ENCODE peak calls at places on chromosome 10, in nine cellular contexts. M, W, G, F, A, Q, P, S and X are unnamed samples.

GRCh38 chr10:131002031-131002861 is 309.3 kb downstream of the TCERG1L start:
- DNase-seq in M (peak; percentile 54), W (no peak), G (no peak), F (no peak), A (no peak), Q (no peak), P (no peak), S (peak; percentile 27), X (no peak)

GRCh38 chr10:98242823-98243222 is 25.2 kb downstream of the LOXL4 start:
- DNase-seq in M (no peak), W (no peak), G (no peak), F (no peak), A (no peak), Q (no peak), P (no peak), S (no peak), X (no peak)

GRCh38 chr10:117652228-117653169 is 110.0 kb downstream of the EMX2 start:
- DNase-seq in M (peak; percentile 44), W (peak; percentile 2), G (no peak), F (no peak), A (no peak), Q (no peak), P (no peak), S (no peak), X (no peak)

GRCh38 chr10:11691319-11691755 is 50.8 kb upstream of the ECHDC3 start:
- DNase-seq in M (no peak), W (no peak), G (no peak), F (no peak), A (no peak), Q (no peak), P (no peak), S (no peak), X (no peak)

GRCh38 chr10:3763035-3763456 is 22.0 kb downstream of the KLF6 start:
- DNase-seq in M (peak; percentile 80), W (peak; percentile 78), G (no peak), F (peak; percentile 45), A (no peak), Q (no peak), P (no peak), S (no peak), X (peak; percentile 15)

GRCh38 chr10:323651-324293 is 188.5 kb downstream of the ZMYND11 start:
- DNase-seq in M (peak; percentile 88), W (peak; percentile 85), G (peak; percentile 88), F (peak; percentile 52), A (peak; percentile 53), Q (peak; percentile 49), P (no peak), S (peak; percentile 90), X (no peak)

GRCh38 chr10:103896225-103896624 is 21.8 kb downstream of the STN1 start:
- DNase-seq in M (peak; percentile 44), W (peak; percentile 53), G (no peak), F (no peak), A (no peak), Q (no peak), P (no peak), S (no peak), X (no peak)

GRCh38 chr10:98449287-98449686 is 2.6 kb upstream of the HPS1 start:
- DNase-seq in M (no peak), W (no peak), G (no peak), F (no peak), A (no peak), Q (no peak), P (no peak), S (no peak), X (no peak)

GRCh38 chr10:49177391-49178355 is 10.5 kb downstream of the TMEM273 start:
- DNase-seq in M (peak; percentile 82), W (peak; percentile 2), G (no peak), F (peak; percentile 24), A (no peak), Q (peak; percentile 76), P (no peak), S (no peak), X (peak; percentile 11)

GRCh38 chr10:13956826-13957225 is 370.1 kb downstream of the PRPF18 start:
- DNase-seq in M (peak; percentile 98), W (no peak), G (peak; percentile 92), F (peak; percentile 29), A (peak; percentile 31), Q (peak; percentile 31), P (peak; percentile 8), S (no peak), X (no peak)

GRCh38 chr10:14583252-14583651 is 191.4 kb downstream of the FAM107B start:
- DNase-seq in M (no peak), W (no peak), G (no peak), F (peak; percentile 72), A (peak; percentile 52), Q (no peak), P (no peak), S (peak; percentile 88), X (no peak)

GRCh38 chr10:4384254-4384653 is 441.8 kb upstream of the AKR1E2 start:
- DNase-seq in M (no peak), W (no peak), G (no peak), F (no peak), A (no peak), Q (no peak), P (no peak), S (no peak), X (no peak)

GRCh38 chr10:75254739-75255138 is 19.0 kb upstream of the COMTD1 start:
- DNase-seq in M (no peak), W (no peak), G (no peak), F (no peak), A (no peak), Q (no peak), P (no peak), S (no peak), X (no peak)

GRCh38 chr10:75250934-75251333 is 15.2 kb upstream of the COMTD1 start:
- DNase-seq in M (no peak), W (no peak), G (no peak), F (peak; percentile 29), A (no peak), Q (no peak), P (no peak), S (no peak), X (no peak)

GRCh38 chr10:75247797-75248196 is 12.0 kb upstream of the COMTD1 start:
- DNase-seq in M (no peak), W (no peak), G (no peak), F (no peak), A (peak; percentile 64), Q (no peak), P (no peak), S (no peak), X (no peak)

DNA sequence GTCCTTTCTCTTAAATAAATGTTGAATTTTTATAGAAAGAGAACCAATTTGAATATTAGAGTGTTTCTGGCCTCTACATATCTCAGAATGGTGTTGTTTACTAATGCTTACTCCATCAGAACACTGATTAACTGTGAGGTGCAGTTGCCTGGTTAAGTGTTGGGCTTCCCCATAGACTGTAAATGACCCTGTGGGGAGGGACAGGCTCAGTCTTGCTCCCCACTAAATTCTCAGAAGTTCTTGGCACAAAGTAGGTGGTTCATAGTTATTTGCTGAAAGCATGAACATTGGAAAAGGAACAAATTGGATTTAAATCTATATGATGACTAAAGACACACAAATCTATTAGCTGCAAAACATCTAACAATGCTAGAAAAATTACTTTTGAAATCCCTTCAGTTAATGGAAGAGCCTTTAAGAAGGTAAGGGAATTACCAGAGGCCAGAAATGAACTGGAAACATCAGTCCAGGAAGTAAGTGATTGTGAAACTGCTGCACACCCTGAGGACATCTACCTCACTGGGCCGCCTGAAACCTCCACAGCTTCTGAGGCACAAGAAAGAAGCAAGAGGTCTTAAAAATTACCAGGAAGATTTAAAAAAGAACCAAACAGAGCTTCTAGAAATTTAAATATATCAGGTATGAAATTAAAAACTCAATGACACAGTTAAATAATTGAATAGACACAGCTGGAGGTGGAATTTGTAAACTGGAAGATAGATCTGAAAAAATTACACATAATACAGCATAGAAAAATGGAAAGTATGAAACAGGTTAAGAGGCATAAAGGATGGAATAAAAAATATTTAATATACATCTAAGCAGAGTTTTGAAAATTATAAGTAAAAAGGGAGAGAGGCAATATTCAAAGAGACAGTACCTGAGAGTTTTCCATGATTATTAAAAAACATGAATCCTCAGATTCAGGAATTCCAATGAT is 17.8 kb upstream of the COMTD1 start:
- DNase-seq in M (no peak), W (no peak), G (no peak), F (no peak), A (no peak), Q (no peak), P (no peak), S (no peak), X (no peak)
- H3K4me3 ChIP-seq in M (no peak overlapping the region), W (no peak overlapping the region), G (no peak overlapping the region), F (no peak overlapping the region), A (no peak overlapping the region), Q (no peak overlapping the region), P (no peak overlapping the region), S (no peak overlapping the region), X (no peak overlapping the region)

GRCh38 chr10:123995461-123996131 is 97.8 kb downstream of the CHST15 start:
- DNase-seq in M (peak; percentile 88), W (peak; percentile 56), G (peak; percentile 88), F (peak; percentile 58), A (peak; percentile 46), Q (peak; percentile 83), P (no peak), S (peak; percentile 91), X (no peak)
- TF ChIP-seq POLR2AphosphoS5 in M (peak; percentile 34), W (no peak), G (no peak), F (no peak), A (no peak), Q (no peak), P (no peak), S (peak; percentile 85), X (no peak)

DNA sequence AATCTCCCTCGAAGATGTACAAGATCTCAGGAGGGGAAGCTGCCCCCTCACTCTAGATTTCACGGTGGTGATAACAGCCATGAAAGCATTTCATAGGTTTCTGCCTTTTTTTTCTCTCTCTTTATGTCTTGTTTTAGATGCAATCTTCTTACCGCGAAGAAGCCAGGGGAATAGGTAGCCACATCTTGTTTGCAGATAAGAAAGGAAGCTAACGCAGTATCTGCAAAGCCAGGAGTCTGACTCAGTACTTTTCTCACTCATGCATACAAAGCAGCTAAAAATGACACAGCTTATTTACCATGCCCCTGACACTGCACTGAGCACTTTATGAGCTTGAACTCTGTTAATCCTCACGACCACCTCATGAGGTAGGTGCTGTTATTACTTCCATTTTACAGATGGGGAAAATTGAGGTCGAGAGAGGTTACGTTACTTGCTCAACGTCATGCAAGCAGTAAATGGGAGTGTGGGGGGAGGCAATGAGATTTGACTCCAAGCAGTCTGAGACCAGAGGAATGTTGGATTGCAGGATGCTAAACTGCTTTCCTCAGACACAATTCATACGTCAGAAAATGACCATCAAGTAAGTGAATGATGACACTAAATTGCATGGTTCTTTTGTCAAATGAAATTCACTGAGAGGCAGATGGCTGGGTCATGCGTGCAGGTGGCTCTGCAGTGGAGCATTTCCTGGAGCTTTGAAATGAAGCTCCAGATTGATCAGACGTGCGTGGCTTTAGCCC is 3.2 kb downstream of the MAP3K8 start:
- DNase-seq in M (peak; percentile 77), W (no peak), G (no peak), F (no peak), A (no peak), Q (no peak), P (no peak), S (no peak), X (no peak)
- H3K4me3 ChIP-seq in M (peak overlapping the region; percentile 77), W (peak overlapping the region; percentile 41), G (peak overlapping the region; percentile 95), F (peak overlapping the region; percentile 11), A (peak overlapping the region; percentile 93), Q (peak overlapping the region; percentile 73), P (no peak overlapping the region), S (peak overlapping the region; percentile 30), X (peak overlapping the region; percentile 90)

DNA sequence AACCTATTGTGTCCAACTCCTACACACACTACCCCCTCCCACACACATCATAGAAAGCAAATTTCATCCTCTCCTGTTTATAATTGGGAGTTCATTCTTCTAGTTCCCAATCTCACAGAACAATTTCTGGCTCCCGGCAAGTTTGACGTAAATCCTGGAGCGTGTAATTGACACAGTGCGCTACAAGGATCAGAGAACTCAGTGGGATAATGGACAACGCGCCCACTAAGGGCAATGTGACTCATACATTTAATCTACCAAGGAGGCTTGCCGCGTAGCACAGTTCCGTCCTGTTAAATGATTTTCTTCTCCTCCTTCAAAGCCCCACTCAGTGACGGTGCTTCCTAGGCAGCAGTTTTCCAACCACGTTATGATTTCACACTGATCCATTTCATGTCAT is 277.6 kb downstream of the SFMBT2 start:
- DNase-seq in M (no peak), W (no peak), G (no peak), F (no peak), A (no peak), Q (no peak), P (no peak), S (no peak), X (no peak)
- TF ChIP-seq POLR2AphosphoS5 in M (no peak), W (no peak), G (no peak), F (no peak), A (no peak), Q (no peak), P (no peak), S (no peak), X (no peak)